ENCODE peak calls at places on chromosomes 11 and 22, in eight cellular contexts. C, G, M, U, X, T, S and I are unnamed samples. For H3K36me3, the result is how much of the 10 kb centered on the place peaks cover.

GRCh38 chr11:35907648-35908431 is 36.0 kb upstream of the LDLRAD3 start:
- DNase-seq in T (peak), X (no peak), U (peak), S (no peak), C (no peak), G (peak), M (no peak), I (no peak)

GRCh38 chr11:131077340-131077739 is 161.1 kb upstream of the SNX19 start:
- DNase-seq in U (no peak), C (no peak), T (no peak), G (peak), M (no peak), X (no peak), S (no peak), I (no peak)

GRCh38 chr11:122785156-122785605 is 53.1 kb upstream of the CRTAM start:
- DNase-seq in U (no peak), C (no peak), M (no peak), X (no peak), G (no peak), S (no peak), T (no peak), I (no peak)

GRCh38 chr11:72629266-72629665 is 45.0 kb downstream of the PDE2A start:
- DNase-seq in C (no peak), S (no peak), U (no peak), T (no peak), G (peak), M (peak), X (peak), I (no peak)

GRCh38 chr11:44008698-44009097 is 39.1 kb upstream of the ACCSL start:
- DNase-seq in G (no peak), S (no peak), T (no peak), C (no peak), U (no peak), X (no peak), M (no peak), I (no peak)

GRCh38 chr11:113241190-113242051 is 73.0 kb upstream of the TTC12 start:
- DNase-seq in S (no peak), M (no peak), G (peak), U (peak), X (no peak), T (no peak), C (no peak), I (no peak)

GRCh38 chr11:108220721-108221346 is 1.6 kb downstream of the NPAT start:
- DNase-seq in U (peak), T (no peak), S (no peak), X (no peak), M (no peak), G (peak), C (no peak), I (no peak)

GRCh38 chr11:130587658-130588057 is 139.2 kb downstream of the ADAMTS15 start:
- DNase-seq in T (no peak), S (no peak), U (no peak), C (no peak), X (no peak), M (no peak), G (no peak), I (no peak)

GRCh38 chr22:43399338-43399979 is 12.4 kb upstream of the MPPED1 start:
- DNase-seq in U (no peak), T (no peak), G (no peak), S (no peak), C (no peak), M (no peak), X (no peak), I (no peak)

GRCh38 chr11:114291381-114291780 is 4.8 kb upstream of the NNMT start:
- DNase-seq in U (peak), C (no peak), T (no peak), G (peak), M (no peak), S (no peak), X (no peak), I (no peak)

GRCh38 chr11:121895919-121896318 is 220.1 kb downstream of the BLID start:
- DNase-seq in U (no peak), M (no peak), G (peak), C (no peak), S (no peak), T (no peak), X (no peak), I (no peak)

GRCh38 chr22:38413085-38414008 is 41.7 kb downstream of the KCNJ4 start:
- DNase-seq in C (no peak), T (no peak), U (peak), X (peak), S (no peak), M (peak), G (peak), I (peak)

GRCh38 chr11:98862169-98862568 is 158.6 kb upstream of the CNTN5 start:
- DNase-seq in X (no peak), G (no peak), T (no peak), C (no peak), U (no peak), M (no peak), S (no peak), I (no peak)

GRCh38 chr11:46106530-46107407 is 14.5 kb downstream of the PHF21A start:
- DNase-seq in C (no peak), T (no peak), U (peak), X (no peak), G (peak), M (no peak), S (no peak), I (no peak)

GRCh38 chr11:66335531-66336233 is 552 bp downstream of the RIN1 start:
- DNase-seq in C (peak), S (no peak), M (no peak), T (no peak), X (no peak), G (peak), U (peak), I (no peak)

GRCh38 chr11:79173615-79174014 is 267.2 kb downstream of the TENM4 start:
- DNase-seq in M (no peak), G (peak), T (no peak), C (no peak), U (peak), S (no peak), X (no peak), I (no peak)

GRCh38 chr11:72780291-72781062 is 13.4 kb downstream of the STARD10 start:
- DNase-seq in U (no peak), T (no peak), X (no peak), M (no peak), S (no peak), C (no peak), G (no peak), I (no peak)

GRCh38 chr22:47197735-47198500 is 435.5 kb downstream of the TBC1D22A start:
- DNase-seq in T (no peak), S (no peak), M (no peak), U (no peak), G (no peak), X (no peak), C (peak), I (peak)

GRCh38 chr11:67366546-67366945 is 6.9 kb downstream of the CLCF1 start:
- DNase-seq in U (peak), X (no peak), G (peak), S (no peak), M (no peak), C (no peak), T (no peak), I (no peak)

GRCh38 chr22:39502109-39502788 is at the start of gene MIEF1:
- DNase-seq in C (peak), T (peak), X (peak), S (peak), U (peak), G (peak), M (peak), I (peak)

GRCh38 chr22:46710842-46711241 is 27.2 kb downstream of the CERK start:
- DNase-seq in X (no peak), U (peak), S (no peak), T (no peak), M (no peak), C (no peak), G (no peak), I (no peak)

GRCh38 chr22:23778576-23778900 is 5.9 kb downstream of the MMP11 start:
- DNase-seq in M (no peak), G (no peak), C (no peak), S (no peak), X (no peak), T (no peak), U (no peak), I (no peak)

GRCh38 chr11:94813436-94813720 is 45.2 kb downstream of the AMOTL1 start:
- DNase-seq in C (no peak), G (no peak), T (no peak), U (no peak), X (no peak), S (no peak), M (no peak), I (no peak)
- H3K36me3 ChIP-seq in C (under half), G (under half), T (under half), U (under half), X (under half), S (under half), M (under half), I (half or more)

DNA sequence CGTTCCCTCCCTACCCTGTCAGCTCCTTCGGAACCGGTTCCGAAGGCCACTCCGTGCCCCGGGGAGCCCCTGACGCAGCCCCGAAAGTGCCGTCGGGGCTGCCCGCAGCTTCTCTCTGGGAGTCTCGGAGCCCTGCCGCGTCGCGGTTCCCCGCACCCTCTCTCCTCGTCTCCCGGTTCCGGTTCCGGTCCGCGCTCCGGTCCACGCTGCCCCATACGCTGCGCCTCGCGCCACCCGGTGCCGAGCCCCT is 626 bp downstream of the MTA2 start:
- DNase-seq in M (peak), G (peak), C (peak), U (peak), X (peak), T (no peak), S (peak), I (no peak)
- H3K36me3 ChIP-seq in M (under half), G (under half), C (under half), U (under half), X (under half), T (under half), S (under half), I (half or more)

GRCh38 chr11:117219455-117219854 is 12.4 kb downstream of the PCSK7 start:
- DNase-seq in U (no peak), G (no peak), M (peak), S (no peak), C (no peak), X (no peak), T (no peak), I (peak)
- H3K36me3 ChIP-seq in U (under half), G (under half), M (half or more), S (half or more), C (half or more), X (half or more), T (under half), I (half or more)

GRCh38 chr22:42279425-42280020 is 9.1 kb upstream of the TCF20 start:
- DNase-seq in G (no peak), C (no peak), T (no peak), S (no peak), X (peak), M (no peak), U (no peak), I (no peak)
- H3K36me3 ChIP-seq in G (under half), C (under half), T (under half), S (under half), X (under half), M (under half), U (under half), I (under half)

GRCh38 chr22:41904450-41905410 is 10.1 kb downstream of the SHISA8 start:
- DNase-seq in G (no peak), X (no peak), T (no peak), S (no peak), M (no peak), U (no peak), C (no peak), I (no peak)
- H3K36me3 ChIP-seq in G (under half), X (half or more), T (under half), S (under half), M (half or more), U (half or more), C (under half), I (half or more)

GRCh38 chr11:69873166-69874077 is 54.2 kb upstream of the FGF3 start:
- DNase-seq in U (no peak), X (no peak), T (no peak), S (no peak), G (no peak), C (no peak), M (no peak), I (no peak)
- H3K36me3 ChIP-seq in U (under half), X (under half), T (under half), S (under half), G (under half), C (under half), M (under half), I (under half)